ENCODE peak calls at places on chromosomes 3 and 15, in five cellular contexts. One of them, this sample, is unnamed.

GRCh38 chr3:126098391-126098858 is 14.5 kb upstream of the SLC41A3 start:
- DNase-seq in psoas muscle: no peak
- DNase-seq in mucosa of descending colon: no peak
- DNase-seq in body of pancreas: no peak
- DNase-seq in type B pancreatic cell: no peak
- DNase-seq in this sample: peak

GRCh38 chr15:45200799-45201556 is 13.2 kb upstream of the SHF start:
- DNase-seq in psoas muscle: peak
- DNase-seq in mucosa of descending colon: peak
- DNase-seq in body of pancreas: peak
- DNase-seq in type B pancreatic cell: peak
- DNase-seq in this sample: peak

GRCh38 chr15:84668221-84668982 is 10.4 kb upstream of the NMB start:
- DNase-seq in psoas muscle: no peak
- DNase-seq in mucosa of descending colon: no peak
- DNase-seq in body of pancreas: no peak
- DNase-seq in type B pancreatic cell: no peak
- DNase-seq in this sample: no peak

GRCh38 chr3:147002721-147003120 is 397.6 kb upstream of the PLSCR5 start:
- DNase-seq in psoas muscle: no peak
- DNase-seq in mucosa of descending colon: no peak
- DNase-seq in body of pancreas: no peak
- DNase-seq in type B pancreatic cell: no peak
- DNase-seq in this sample: no peak

GRCh38 chr15:83380682-83381081 is 66.5 kb upstream of the SH3GL3 start:
- DNase-seq in psoas muscle: no peak
- DNase-seq in mucosa of descending colon: peak
- DNase-seq in body of pancreas: peak
- DNase-seq in type B pancreatic cell: no peak
- DNase-seq in this sample: no peak

GRCh38 chr15:98904466-98905048 is 103.0 kb downstream of the PGPEP1L start:
- DNase-seq in psoas muscle: no peak
- DNase-seq in mucosa of descending colon: no peak
- DNase-seq in body of pancreas: no peak
- DNase-seq in type B pancreatic cell: no peak
- DNase-seq in this sample: no peak

GRCh38 chr3:12302564-12302963 is 13.7 kb downstream of the PPARG start:
- DNase-seq in psoas muscle: no peak
- DNase-seq in mucosa of descending colon: no peak
- DNase-seq in body of pancreas: no peak
- DNase-seq in type B pancreatic cell: no peak
- DNase-seq in this sample: no peak

GRCh38 chr3:192608756-192609155 is 118.6 kb downstream of the FGF12 start:
- DNase-seq in psoas muscle: no peak
- DNase-seq in mucosa of descending colon: no peak
- DNase-seq in body of pancreas: no peak
- DNase-seq in type B pancreatic cell: no peak
- DNase-seq in this sample: no peak

GRCh38 chr15:77311618-77312398 is 108.1 kb downstream of the PEAK1 start:
- DNase-seq in psoas muscle: no peak
- DNase-seq in mucosa of descending colon: no peak
- DNase-seq in body of pancreas: no peak
- DNase-seq in type B pancreatic cell: no peak
- DNase-seq in this sample: no peak
- TF ChIP-seq CTCF in psoas muscle: no peak
- TF ChIP-seq CTCF in mucosa of descending colon: no peak
- TF ChIP-seq CTCF in body of pancreas: no peak
- TF ChIP-seq CTCF in type B pancreatic cell: no peak
- TF ChIP-seq CTCF in this sample: no peak

GRCh38 chr15:43412096-43412495 is 41.2 kb downstream of the TUBGCP4 start:
- DNase-seq in psoas muscle: no peak
- DNase-seq in mucosa of descending colon: no peak
- DNase-seq in body of pancreas: no peak
- DNase-seq in type B pancreatic cell: no peak
- DNase-seq in this sample: no peak
- TF ChIP-seq CTCF in psoas muscle: no peak
- TF ChIP-seq CTCF in mucosa of descending colon: no peak
- TF ChIP-seq CTCF in body of pancreas: no peak
- TF ChIP-seq CTCF in type B pancreatic cell: no peak
- TF ChIP-seq CTCF in this sample: no peak

DNA sequence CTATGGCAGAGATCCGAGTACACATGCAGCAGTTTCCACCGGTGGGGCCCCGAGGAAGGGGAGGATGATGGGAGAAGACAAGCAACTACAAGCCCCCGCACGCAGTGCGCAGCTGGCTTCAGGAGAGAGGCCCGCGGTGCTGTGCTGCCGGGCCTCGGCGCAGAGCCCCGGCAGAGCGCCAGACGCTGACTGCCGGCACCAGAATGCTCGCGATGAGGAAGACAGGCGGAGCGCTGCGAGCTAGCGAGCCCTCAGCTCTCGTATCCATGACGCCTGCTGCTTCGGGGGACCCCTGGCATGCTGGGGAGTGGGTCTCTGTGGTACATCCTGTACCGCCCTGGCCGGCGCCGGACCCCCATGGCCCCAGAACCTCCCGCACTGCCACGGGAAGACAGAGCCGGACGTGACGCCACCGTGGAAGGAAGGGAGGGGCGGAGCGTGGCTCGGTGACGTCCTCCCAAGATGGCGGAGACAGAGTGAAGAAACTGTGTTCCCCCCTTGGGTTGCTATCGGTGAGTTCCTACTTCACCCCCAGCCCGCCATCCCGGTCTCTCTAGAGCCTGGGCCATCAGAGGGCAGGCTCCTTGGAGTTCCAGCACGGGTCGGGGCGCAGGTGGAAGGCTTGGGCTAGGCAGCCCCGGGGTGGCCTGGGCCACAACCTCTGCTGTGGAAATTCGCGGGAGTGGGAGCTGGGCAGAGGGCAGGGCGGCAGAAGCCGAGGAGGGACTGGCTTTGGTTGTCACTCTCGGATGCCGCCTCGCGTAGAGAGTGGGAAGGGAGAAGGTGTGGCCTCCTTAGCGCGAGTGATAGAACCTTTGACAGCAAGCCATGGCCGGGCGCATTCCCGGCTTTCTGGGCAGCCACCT is at the start of gene MYNN:
- DNase-seq in psoas muscle: peak
- DNase-seq in mucosa of descending colon: peak
- DNase-seq in body of pancreas: peak
- DNase-seq in type B pancreatic cell: peak
- DNase-seq in this sample: peak
- TF ChIP-seq CTCF in psoas muscle: no peak
- TF ChIP-seq CTCF in mucosa of descending colon: no peak
- TF ChIP-seq CTCF in body of pancreas: no peak
- TF ChIP-seq CTCF in type B pancreatic cell: no peak
- TF ChIP-seq CTCF in this sample: peak

GRCh38 chr3:70308760-70309159 is 3.7 kb downstream of the MDFIC2 start:
- DNase-seq in psoas muscle: no peak
- DNase-seq in mucosa of descending colon: no peak
- DNase-seq in body of pancreas: no peak
- DNase-seq in type B pancreatic cell: no peak
- DNase-seq in this sample: no peak
- TF ChIP-seq CTCF in psoas muscle: no peak
- TF ChIP-seq CTCF in mucosa of descending colon: no peak
- TF ChIP-seq CTCF in body of pancreas: no peak
- TF ChIP-seq CTCF in type B pancreatic cell: peak
- TF ChIP-seq CTCF in this sample: peak

DNA sequence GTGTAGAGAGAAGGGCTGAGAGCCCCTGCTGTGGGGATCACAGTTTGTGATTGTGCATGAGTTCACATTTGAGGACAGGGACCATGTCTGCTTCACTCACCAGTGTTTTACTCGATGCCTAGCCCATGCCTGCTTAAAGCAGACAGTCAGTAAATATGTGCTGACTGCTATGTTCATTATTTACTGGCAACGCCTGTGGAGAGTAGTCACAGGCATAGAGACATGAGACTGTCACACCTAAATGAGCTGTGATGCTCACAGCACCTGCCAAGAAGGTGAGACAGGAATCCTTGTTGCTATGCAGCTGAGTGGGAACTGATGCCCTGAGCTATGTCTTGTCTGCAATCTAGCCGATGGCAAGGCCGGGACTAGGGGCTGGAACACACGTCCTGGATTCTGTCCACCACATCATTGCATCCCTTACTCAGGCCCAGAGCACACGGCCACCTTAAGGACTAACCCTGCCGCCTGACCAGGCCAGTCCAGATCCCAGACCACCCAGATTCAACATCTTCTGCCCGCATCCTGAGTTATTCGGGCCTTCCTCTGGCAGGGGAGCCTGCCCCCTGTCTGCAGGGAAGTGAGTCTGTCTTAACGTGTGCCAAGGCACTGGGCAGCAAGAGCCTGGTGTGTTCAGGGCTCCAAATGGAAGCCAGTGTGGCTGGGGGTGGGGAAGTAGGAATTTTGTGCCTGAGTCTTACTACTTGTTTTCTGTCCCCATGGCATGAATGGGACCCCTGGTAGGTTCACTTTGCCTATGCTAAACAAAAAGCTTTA is 44.8 kb downstream of the FGD5 start:
- DNase-seq in psoas muscle: no peak
- DNase-seq in mucosa of descending colon: no peak
- DNase-seq in body of pancreas: no peak
- DNase-seq in type B pancreatic cell: no peak
- DNase-seq in this sample: no peak
- TF ChIP-seq CTCF in psoas muscle: no peak
- TF ChIP-seq CTCF in mucosa of descending colon: no peak
- TF ChIP-seq CTCF in body of pancreas: no peak
- TF ChIP-seq CTCF in type B pancreatic cell: peak
- TF ChIP-seq CTCF in this sample: peak

This sample was measured in osteocyte.